ENCODE peak calls at places on chromosomes 6 and 20, in eight cellular contexts. U, L, A, I, M, H, S and P are unnamed samples.

GRCh38 chr6:97399208-97399607 is 116.2 kb upstream of the MMS22L start:
- DNase-seq in H (no peak), L (no peak), S (no peak), U (no peak), M (no peak), A (no peak), I (no peak), P (no peak)

GRCh38 chr6:132333639-132334516 is 67.4 kb downstream of the MOXD1 start:
- DNase-seq in M (peak), H (peak), I (peak), S (peak), A (peak), L (peak), U (peak), P (peak)

GRCh38 chr6:12230523-12230922 is 59.6 kb upstream of the EDN1 start:
- DNase-seq in M (no peak), I (no peak), U (no peak), A (no peak), L (no peak), H (no peak), S (no peak), P (no peak)

GRCh38 chr6:141202641-141203040 is 930.1 kb upstream of the GJE1 start:
- DNase-seq in M (no peak), H (no peak), I (no peak), L (no peak), S (no peak), U (no peak), A (no peak), P (no peak)

GRCh38 chr20:32635764-32636163 is 38.0 kb downstream of the C20orf203 start:
- DNase-seq in U (no peak), I (no peak), S (no peak), M (no peak), H (no peak), A (no peak), L (peak), P (no peak)

GRCh38 chr20:43529051-43529450 is 21.6 kb downstream of the L3MBTL1 start:
- DNase-seq in I (no peak), A (no peak), S (no peak), L (no peak), M (no peak), U (no peak), H (no peak), P (no peak)

GRCh38 chr6:37822851-37823682 is 3.5 kb downstream of the ZFAND3 start:
- DNase-seq in H (no peak), U (peak), S (no peak), I (peak), M (peak), L (no peak), A (peak), P (no peak)

GRCh38 chr6:147530132-147531060 is 21.9 kb downstream of the SAMD5 start:
- DNase-seq in U (no peak), S (no peak), M (no peak), L (no peak), H (no peak), I (no peak), A (peak), P (no peak)

GRCh38 chr6:168157272-168158007 is 78.4 kb upstream of the FRMD1 start:
- DNase-seq in S (no peak), A (no peak), U (peak), I (no peak), H (no peak), M (no peak), L (peak), P (peak)

GRCh38 chr6:151719070-151719469 is 88.4 kb upstream of the ESR1 start:
- DNase-seq in H (no peak), I (no peak), U (no peak), A (no peak), S (no peak), L (no peak), M (no peak), P (no peak)

GRCh38 chr20:63540417-63541186 is 3.4 kb upstream of the PTK6 start:
- DNase-seq in I (peak), H (no peak), M (no peak), U (no peak), S (no peak), L (peak), A (no peak), P (no peak)

GRCh38 chr20:19889011-19889953 is 127.9 kb upstream of the NAA20 start:
- DNase-seq in M (peak), L (peak), S (peak), U (peak), H (peak), A (peak), I (no peak), P (peak)

GRCh38 chr6:132300323-132300949 is 100.8 kb downstream of the MOXD1 start:
- DNase-seq in A (peak), I (peak), S (peak), M (peak), U (no peak), H (no peak), L (peak), P (no peak)

GRCh38 chr6:131937703-131938631 is 13.2 kb downstream of the CCN2 start:
- DNase-seq in S (peak), U (peak), L (peak), A (no peak), I (no peak), H (no peak), M (peak), P (no peak)

GRCh38 chr20:33933469-33933909 is 60.2 kb upstream of the RALY start:
- DNase-seq in A (peak), S (peak), I (peak), H (peak), M (no peak), L (peak), U (peak), P (peak)

GRCh38 chr6:32087574-32088486 is 21.3 kb downstream of the TNXB start:
- DNase-seq in M (peak), I (peak), U (peak), S (peak), H (peak), L (peak), A (peak), P (no peak)

GRCh38 chr6:25414168-25414567 is 135.0 kb downstream of the CARMIL1 start:
- DNase-seq in A (no peak), S (no peak), U (no peak), L (no peak), H (no peak), M (no peak), I (no peak), P (no peak)

GRCh38 chr20:944774-945410 is 28.8 kb upstream of the ANGPT4 start:
- DNase-seq in H (no peak), I (no peak), A (no peak), L (no peak), M (no peak), U (no peak), S (no peak), P (no peak)

GRCh38 chr6:16474834-16475781 is 236.7 kb downstream of the GMPR start:
- DNase-seq in H (no peak), M (no peak), U (no peak), L (no peak), I (no peak), A (no peak), S (no peak), P (no peak)

GRCh38 chr20:51636123-51636522 is 93.6 kb upstream of the NFATC2 start:
- DNase-seq in L (no peak), M (no peak), A (no peak), H (no peak), S (no peak), I (no peak), U (no peak), P (no peak)

GRCh38 chr6:130700397-130700796 is 126.8 kb upstream of the SMLR1 start:
- DNase-seq in S (no peak), I (no peak), M (no peak), H (no peak), L (no peak), U (no peak), A (no peak), P (no peak)

GRCh38 chr20:33653218-33653899 is 8.8 kb upstream of the C20orf144 start:
- DNase-seq in S (peak), U (peak), H (no peak), A (peak), M (peak), L (peak), I (peak), P (peak)

GRCh38 chr6:36791085-36791484 is 48.2 kb downstream of the CPNE5 start:
- DNase-seq in U (no peak), L (no peak), H (no peak), I (no peak), M (no peak), A (no peak), S (no peak), P (no peak)

GRCh38 chr20:47586648-47587306 is 85.1 kb downstream of the NCOA3 start:
- DNase-seq in L (peak), H (no peak), S (no peak), A (no peak), M (no peak), I (no peak), U (no peak), P (no peak)

GRCh38 chr6:146598785-146599405 is at the start of gene ADGB:
- DNase-seq in I (peak), A (peak), M (peak), H (no peak), U (no peak), L (peak), S (no peak), P (peak)

GRCh38 chr6:146361367-146361924 is 182.2 kb upstream of the RAB32 start:
- DNase-seq in L (no peak), A (no peak), I (no peak), H (no peak), S (no peak), U (no peak), M (peak), P (no peak)

GRCh38 chr6:79842382-79843040 is 104.8 kb downstream of the ELOVL4 start:
- DNase-seq in A (no peak), L (no peak), S (no peak), I (no peak), M (no peak), U (no peak), H (no peak), P (no peak)

GRCh38 chr20:17762873-17763557 is 63.2 kb downstream of the BANF2 start:
- DNase-seq in M (no peak), I (peak), U (no peak), A (no peak), H (no peak), S (no peak), L (no peak), P (no peak)

GRCh38 chr20:33444797-33445560 is 1.4 kb upstream of the SNTA1 start:
- DNase-seq in S (no peak), I (peak), A (peak), H (peak), U (no peak), M (no peak), L (no peak), P (no peak)

GRCh38 chr6:118992186-118992795 is 57.3 kb upstream of the MCM9 start:
- DNase-seq in A (no peak), S (no peak), H (no peak), U (no peak), M (no peak), I (no peak), L (no peak), P (no peak)

GRCh38 chr6:132964868-132965382 is 150.6 kb downstream of the RPS12 start:
- DNase-seq in A (no peak), L (peak), I (no peak), M (peak), S (no peak), U (no peak), H (no peak), P (no peak)

GRCh38 chr6:94559829-94560537 is 1017.4 kb upstream of the MANEA start:
- DNase-seq in A (no peak), M (no peak), I (no peak), L (no peak), U (no peak), S (no peak), H (no peak), P (no peak)

GRCh38 chr6:160054913-160055312 is 66.7 kb upstream of the SLC22A1 start:
- DNase-seq in L (no peak), H (no peak), A (no peak), I (no peak), S (no peak), U (no peak), M (no peak), P (no peak)

GRCh38 chr6:6932341-6932740 is 175.4 kb upstream of the RREB1 start:
- DNase-seq in L (no peak), U (no peak), M (no peak), A (no peak), H (no peak), I (no peak), S (no peak), P (no peak)

GRCh38 chr6:6930223-6930880 is 177.4 kb upstream of the RREB1 start:
- DNase-seq in M (no peak), I (no peak), L (no peak), U (no peak), A (no peak), S (no peak), H (peak), P (no peak)

GRCh38 chr6:6927437-6928361 is 180.1 kb upstream of the RREB1 start:
- DNase-seq in I (no peak), M (no peak), A (no peak), H (peak), L (no peak), S (no peak), U (no peak), P (no peak)

GRCh38 chr6:6932968-6933367 is 174.8 kb upstream of the RREB1 start:
- DNase-seq in I (no peak), A (no peak), L (no peak), M (no peak), U (no peak), S (no peak), H (no peak), P (no peak)

DNA sequence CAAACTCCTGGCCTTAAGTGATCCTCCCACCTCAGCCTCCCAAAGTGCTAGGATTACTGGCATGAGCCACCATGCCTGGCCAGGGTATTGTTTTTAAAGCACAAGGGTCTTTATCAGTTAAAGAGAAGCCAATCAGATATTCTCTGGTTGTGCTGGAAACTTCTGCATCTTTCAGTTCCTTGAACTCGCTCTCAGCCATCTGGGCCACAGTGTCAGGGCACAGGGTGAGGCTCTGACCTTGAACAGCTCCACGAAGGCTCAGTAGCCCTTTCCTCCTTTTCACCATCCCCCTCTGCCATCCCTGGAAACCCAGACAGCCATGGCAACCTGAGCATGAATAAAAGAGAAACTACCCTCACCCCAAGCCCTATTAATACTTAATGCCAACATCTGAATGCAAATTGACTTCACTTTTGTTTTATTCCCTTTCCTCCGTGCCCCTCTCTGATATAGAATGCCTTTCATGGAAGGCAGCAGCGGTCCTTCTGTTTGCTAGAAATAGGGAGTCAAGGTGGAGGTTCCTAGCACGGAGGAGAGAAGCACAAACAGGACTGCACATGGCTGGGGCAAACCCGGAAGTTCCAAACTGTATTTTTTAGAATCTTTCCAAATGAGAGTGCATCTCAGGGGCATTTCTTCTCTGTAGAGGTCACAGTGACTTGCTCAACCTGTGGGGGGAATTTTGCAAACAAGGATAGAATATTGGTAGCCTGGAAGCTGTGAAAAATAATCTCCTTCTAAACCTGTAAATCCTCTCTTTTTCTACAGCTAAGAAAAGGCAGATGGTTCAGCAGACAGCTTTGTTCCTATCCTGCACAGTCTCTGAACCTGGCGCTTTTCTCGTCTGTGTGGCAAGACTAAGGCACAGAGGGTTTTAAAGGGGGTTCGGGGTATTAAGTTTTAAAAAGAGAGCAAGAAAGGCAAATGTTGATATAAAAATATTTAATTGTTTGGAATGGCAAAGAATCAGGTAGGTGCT is 176.4 kb upstream of the RREB1 start:
- DNase-seq in S (no peak), M (no peak), H (no peak), L (no peak), U (no peak), I (no peak), A (no peak), P (no peak)
- TF ChIP-seq CTCF in S (no peak), M (no peak), H (no peak), L (no peak), U (no peak), I (no peak), A (no peak), P (no peak)

GRCh38 chr6:3719462-3720308 is 31.8 kb downstream of the PXDC1 start:
- DNase-seq in A (no peak), S (no peak), I (no peak), U (no peak), L (no peak), H (no peak), M (no peak), P (no peak)
- TF ChIP-seq POLR2A in A (no peak), S (no peak), I (no peak), U (no peak), L (no peak), H (no peak), M (peak), P (no peak)

GRCh38 chr20:14948416-14948815 is 611.0 kb upstream of the FLRT3 start:
- DNase-seq in I (no peak), L (no peak), U (no peak), S (no peak), A (no peak), M (peak), H (no peak), P (no peak)
- TF ChIP-seq CTCF in I (no peak), L (no peak), U (no peak), S (no peak), A (no peak), M (no peak), H (no peak), P (no peak)

GRCh38 chr6:28161410-28162079 is 19.9 kb downstream of the ZKSCAN8 start:
- DNase-seq in S (peak), H (peak), A (peak), U (peak), M (peak), L (peak), I (peak), P (peak)
- TF ChIP-seq POLR2A in S (no peak), H (no peak), A (peak), U (no peak), M (peak), L (peak), I (no peak), P (no peak)

DNA sequence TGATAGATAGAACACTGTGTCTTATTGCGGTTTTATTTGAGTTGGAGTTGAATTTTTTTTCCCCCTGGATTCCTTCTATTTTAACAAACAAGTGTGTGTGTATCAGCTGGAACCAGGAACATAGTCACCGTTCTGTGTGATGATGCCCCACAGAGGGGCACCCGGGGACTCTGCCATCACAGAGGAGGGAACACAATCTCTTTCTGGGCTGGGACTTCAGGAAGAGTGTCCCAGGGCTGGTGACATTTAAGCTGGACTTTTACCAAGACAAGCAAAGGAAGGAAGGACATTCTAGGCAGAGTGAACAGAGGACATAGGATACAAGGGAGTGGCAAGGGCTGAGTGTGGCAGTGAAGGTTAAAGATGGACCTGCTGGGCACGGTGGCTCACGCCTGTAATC is 33.2 kb downstream of the TAF8 start:
- DNase-seq in I (no peak), U (no peak), L (no peak), M (no peak), S (no peak), A (no peak), H (no peak), P (no peak)
- TF ChIP-seq CTCF in I (no peak), U (no peak), L (no peak), M (no peak), S (no peak), A (no peak), H (no peak), P (no peak)